ENCODE peak calls at places on chromosomes 12 and 14, in seven cellular contexts. J is activated naive CD4-positive, alpha-beta T cell treated with anti-CD3 and anti-CD28 coated beads, Interleukin-2, amount 10 ng/mL, durations not matched to agents 7 days and 5 days; Y is GM10248; R is NCI-H460; Z is CD8-positive, alpha-beta memory T cell; A is M059J; B is GDM1. W is an unnamed sample.

GRCh38 chr12:9392842-9393241 is 184.6 kb upstream of the PZP start:
- DNase-seq in J (no peak), Y (no peak), R (no peak), Z (no peak), A (no peak), B (no peak), W (no peak)

GRCh38 chr12:45660330-45660729 is 69.2 kb upstream of the ARID2 start:
- DNase-seq in J (no peak), Y (no peak), R (peak), Z (no peak), A (peak), B (peak), W (no peak)

GRCh38 chr14:91378945-91379932 is 38.4 kb downstream of the CCDC88C start:
- DNase-seq in J (no peak), Y (no peak), R (no peak), Z (no peak), A (peak), B (no peak), W (peak)

GRCh38 chr12:19988457-19988856 is 379.9 kb upstream of the PDE3A start:
- DNase-seq in J (no peak), Y (no peak), R (no peak), Z (no peak), A (peak), B (no peak), W (no peak)

GRCh38 chr14:61266436-61267220 is 14.5 kb downstream of the TMEM30B start:
- DNase-seq in J (no peak), Y (no peak), R (no peak), Z (no peak), A (no peak), B (no peak), W (no peak)

GRCh38 chr14:66680216-66680615 is 172.3 kb downstream of the GPHN start:
- DNase-seq in J (no peak), Y (no peak), R (no peak), Z (no peak), A (no peak), B (no peak), W (no peak)

GRCh38 chr12:11607313-11608081 is 42.0 kb upstream of the ETV6 start:
- DNase-seq in J (no peak), Y (no peak), R (no peak), Z (no peak), A (no peak), B (no peak), W (no peak)

GRCh38 chr12:31896514-31897039 is 62.6 kb upstream of the RESF1 start:
- DNase-seq in J (peak), Y (peak), R (no peak), Z (peak), A (peak), B (peak), W (peak)

GRCh38 chr12:6667559-6668210 is 4.8 kb upstream of the ING4 start:
- DNase-seq in J (no peak), Y (no peak), R (no peak), Z (no peak), A (peak), B (no peak), W (peak)

GRCh38 chr12:6768385-6769002 is 2.3 kb downstream of the PTMS start:
- DNase-seq in J (no peak), Y (no peak), R (no peak), Z (no peak), A (no peak), B (no peak), W (no peak)

GRCh38 chr12:52070243-52070925 is 606 bp downstream of the ATG101 start:
- DNase-seq in J (no peak), Y (no peak), R (no peak), Z (no peak), A (no peak), B (no peak), W (no peak)

GRCh38 chr12:125311050-125311449 is 245.8 kb downstream of the AACS start:
- DNase-seq in J (no peak), Y (no peak), R (no peak), Z (no peak), A (no peak), B (no peak), W (no peak)

GRCh38 chr14:73424453-73424852 is 33.9 kb downstream of the NUMB start:
- DNase-seq in J (no peak), Y (no peak), R (no peak), Z (no peak), A (no peak), B (peak), W (peak)

GRCh38 chr12:14482361-14482760 is 85.3 kb downstream of the PLBD1 start:
- DNase-seq in J (no peak), Y (no peak), R (no peak), Z (no peak), A (no peak), B (no peak), W (no peak)

W was measured in HL-60.